ENCODE peak calls at places on chromosome 13, in ten cellular contexts. K, Y, F, A, V, N, C, L, B and I are unnamed samples.
A peak's percentile ranks its signal among the peaks of the same experiment; 100 is the strongest.

GRCh38 chr13:30713133-30713532 is 22.2 kb upstream of the ALOX5AP start:
- DNase-seq in B (no peak), C (no peak), N (no peak), K (no peak), Y (peak; percentile 94), A (peak; percentile 84), L (no peak), V (no peak), F (no peak), I (no peak)

GRCh38 chr13:36801035-36801434 is 18.0 kb upstream of the RFXAP start:
- DNase-seq in L (no peak), Y (no peak), B (no peak), C (no peak), A (no peak), V (no peak), F (no peak), K (no peak), N (no peak), I (no peak)

GRCh38 chr13:29707876-29708543 is 112.5 kb upstream of the SLC7A1 start:
- DNase-seq in Y (peak; percentile 82), B (no peak), F (peak; percentile 68), N (peak; percentile 39), C (no peak), V (peak; percentile 41), A (no peak), K (peak; percentile 49), L (peak; percentile 50), I (no peak)

GRCh38 chr13:101272886-101273285 is 143.4 kb downstream of the NALCN start:
- DNase-seq in N (no peak), C (no peak), B (no peak), K (no peak), V (no peak), F (no peak), L (no peak), A (no peak), Y (no peak), I (no peak)

GRCh38 chr13:44106231-44107152 is 226.8 kb downstream of the LACC1 start:
- DNase-seq in Y (no peak), K (no peak), V (no peak), N (no peak), F (no peak), B (no peak), A (no peak), L (no peak), C (no peak), I (no peak)

GRCh38 chr13:70023506-70023905 is 84.1 kb upstream of the ATXN8OS start:
- DNase-seq in V (no peak), N (no peak), Y (no peak), F (no peak), B (no peak), C (no peak), L (no peak), A (no peak), K (no peak), I (no peak)

GRCh38 chr13:44211286-44211685 is 162.3 kb upstream of the SERP2 start:
- DNase-seq in N (no peak), L (no peak), K (no peak), B (no peak), F (no peak), C (no peak), A (no peak), V (no peak), Y (no peak), I (no peak)

GRCh38 chr13:101795025-101795424 is 342.6 kb downstream of the ITGBL1 start:
- DNase-seq in B (no peak), A (no peak), K (no peak), N (no peak), Y (no peak), F (no peak), L (no peak), C (no peak), V (no peak), I (no peak)

GRCh38 chr13:47332149-47332548 is 435.3 kb upstream of the HTR2A start:
- DNase-seq in K (no peak), C (no peak), Y (no peak), V (peak; percentile 8), N (no peak), B (no peak), L (no peak), F (no peak), A (no peak), I (no peak)

GRCh38 chr13:47454986-47455385 is 546.1 kb downstream of the SUCLA2 start:
- DNase-seq in C (no peak), L (no peak), B (no peak), F (no peak), K (no peak), V (peak; percentile 40), A (no peak), N (no peak), Y (no peak), I (no peak)

GRCh38 chr13:50911051-50911690 is 1.6 kb downstream of the RNASEH2B start:
- DNase-seq in Y (peak; percentile 76), K (no peak), N (no peak), C (no peak), B (no peak), A (no peak), L (peak; percentile 31), V (no peak), F (peak; percentile 78), I (no peak)

GRCh38 chr13:30971575-30971974 is 39.1 kb downstream of the TEX26 start:
- DNase-seq in C (no peak), V (peak; percentile 63), B (no peak), K (no peak), Y (no peak), L (no peak), N (no peak), A (no peak), F (no peak), I (no peak)

DNA sequence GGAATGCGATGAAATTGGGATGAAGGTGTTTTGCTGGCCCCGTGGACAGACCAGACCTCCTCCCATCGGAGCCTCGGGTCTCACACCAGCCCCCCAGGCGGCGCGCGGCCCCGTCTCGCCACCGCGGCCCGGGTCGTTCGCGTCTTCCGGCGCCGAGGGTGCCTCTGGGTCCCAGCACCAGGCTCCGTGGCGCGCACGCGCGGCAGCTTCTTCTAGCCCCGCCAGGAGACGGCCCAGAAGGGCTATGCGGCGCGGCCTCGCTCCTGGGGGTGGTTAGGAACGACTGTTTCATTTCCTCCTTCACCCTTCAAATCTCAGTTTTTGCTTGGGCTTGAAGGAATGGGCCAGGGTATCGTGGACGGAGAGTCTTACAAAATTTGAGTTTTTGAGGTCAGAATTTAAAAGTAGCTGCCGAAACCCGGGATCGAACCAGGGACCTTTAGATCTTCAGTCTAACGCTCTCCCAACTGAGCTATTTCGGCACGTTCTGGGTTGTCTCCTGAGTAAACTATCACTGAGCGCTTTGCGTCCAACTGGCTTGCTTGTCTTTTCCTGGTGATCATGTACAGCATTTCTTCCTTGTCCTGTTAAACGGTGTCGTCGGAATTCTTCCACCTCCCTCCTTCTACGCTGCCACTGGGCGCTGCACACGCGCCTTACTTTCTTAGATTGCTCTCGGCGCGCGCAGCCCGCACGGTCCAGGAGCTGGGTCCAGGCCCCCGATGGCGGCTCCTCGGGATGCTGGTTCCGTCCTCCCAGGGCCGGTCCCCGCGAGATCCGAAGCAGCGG is 46.5 kb downstream of the TGDS start:
- DNase-seq in F (peak; percentile 97), K (peak; percentile 90), Y (peak; percentile 96), N (peak; percentile 86), L (peak; percentile 81), A (peak; percentile 98), V (peak; percentile 96), C (peak; percentile 91), B (peak; percentile 92), I (peak; percentile 50)
- TF ChIP-seq POLR2A in F (peak; percentile 62), K (peak; percentile 56), Y (peak; percentile 82), N (peak; percentile 56), L (peak; percentile 61), A (no peak), V (peak; percentile 17), C (peak; percentile 29), B (peak; percentile 8), I (no peak)

DNA sequence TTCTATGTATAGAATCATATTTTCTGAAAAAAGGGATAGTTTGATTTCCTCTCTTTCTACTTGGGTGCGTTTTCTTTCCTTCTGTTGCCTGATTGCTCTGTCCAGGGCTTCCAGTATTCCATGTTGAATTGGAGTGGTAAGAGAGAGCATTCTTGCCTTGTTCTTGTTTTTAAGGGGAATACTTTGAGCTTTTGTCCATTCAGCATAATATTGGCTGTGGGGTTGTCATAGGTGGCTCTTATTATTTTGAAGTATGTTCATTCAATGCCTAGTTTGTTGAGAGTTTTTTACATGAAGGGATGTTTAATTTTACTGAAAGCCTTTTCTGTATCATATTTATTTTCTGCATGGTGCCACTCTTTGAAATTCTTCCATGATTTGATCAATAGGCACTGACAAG is 173.5 kb upstream of the IRS2 start:
- DNase-seq in B (no peak), C (no peak), F (no peak), V (no peak), A (no peak), K (no peak), L (no peak), Y (no peak), N (no peak), I (no peak)
- TF ChIP-seq POLR2A in B (no peak), C (no peak), F (no peak), V (no peak), A (no peak), K (no peak), L (no peak), Y (no peak), N (no peak), I (no peak)

GRCh38 chr13:33110713-33111413 is 94.6 kb downstream of the KL start:
- DNase-seq in A (no peak), Y (no peak), C (no peak), V (peak; percentile 56), F (no peak), L (no peak), N (no peak), K (no peak), B (no peak), I (no peak)

GRCh38 chr13:33111414-33112110 is 95.3 kb downstream of the KL start:
- DNase-seq in B (peak; percentile 55), A (no peak), L (no peak), N (no peak), F (no peak), Y (no peak), C (no peak), K (no peak), V (peak; percentile 61), I (no peak)

GRCh38 chr13:33109801-33110200 is 93.6 kb downstream of the KL start:
- DNase-seq in V (no peak), Y (no peak), B (no peak), K (no peak), F (peak; percentile 9), A (no peak), L (peak; percentile 6), N (no peak), C (no peak), I (no peak)

GRCh38 chr13:33109319-33109718 is 93.1 kb downstream of the KL start:
- DNase-seq in F (no peak), L (no peak), N (no peak), K (no peak), Y (no peak), B (no peak), C (no peak), V (no peak), A (no peak), I (no peak)

GRCh38 chr13:33110386-33110712 is 94.1 kb downstream of the KL start:
- DNase-seq in Y (no peak), B (no peak), L (no peak), C (no peak), V (no peak), F (no peak), N (no peak), A (no peak), K (no peak), I (no peak)
- TF ChIP-seq POLR2A in Y (no peak), B (no peak), L (no peak), C (no peak), V (no peak), F (no peak), N (no peak), A (no peak), K (no peak), I (no peak)

GRCh38 chr13:22040810-22041364 is 370.0 kb downstream of the FGF9 start:
- DNase-seq in F (no peak), A (no peak), N (no peak), K (no peak), Y (no peak), L (no peak), C (no peak), B (no peak), V (no peak), I (no peak)
- TF ChIP-seq POLR2A in F (no peak), A (no peak), N (no peak), K (no peak), Y (no peak), L (peak; percentile 47), C (no peak), B (no peak), V (no peak), I (no peak)